ENCODE peak calls at places on chromosomes 12 and 14, in six cellular contexts. W is esophagus muscularis mucosa, M is GM23338, J is left lung, Q is HFF-Myc, B is left ventricle myocardium inferior. U is an unnamed sample.

GRCh38 chr12:78951746-78952532 is 87.4 kb downstream of the SYT1 start:
- DNase-seq in W (no peak), M (no peak), J (no peak), Q (no peak), B (no peak), U (no peak)

GRCh38 chr14:29953501-29953900 is 25.9 kb upstream of the PRKD1 start:
- DNase-seq in W (no peak), M (no peak), J (no peak), Q (no peak), B (no peak), U (no peak)

GRCh38 chr14:92986254-92987147 is 63.6 kb downstream of the CHGA start:
- DNase-seq in W (no peak), M (no peak), J (peak), Q (peak), B (no peak), U (no peak)

GRCh38 chr12:45670339-45671065 is 59.0 kb upstream of the ARID2 start:
- DNase-seq in W (no peak), M (no peak), J (no peak), Q (no peak), B (no peak), U (no peak)

GRCh38 chr12:132030367-132031038 is 80.8 kb downstream of the EP400 start:
- DNase-seq in W (no peak), M (no peak), J (no peak), Q (no peak), B (peak), U (no peak)

GRCh38 chr12:40145896-40146295 is 40.0 kb upstream of the SLC2A13 start:
- DNase-seq in W (no peak), M (peak), J (no peak), Q (no peak), B (no peak), U (no peak)

GRCh38 chr12:27868165-27868564 is 88.1 kb upstream of the MANSC4 start:
- DNase-seq in W (no peak), M (no peak), J (no peak), Q (peak), B (no peak), U (no peak)

GRCh38 chr12:103632554-103633216 is 45.6 kb downstream of the STAB2 start:
- DNase-seq in W (no peak), M (peak), J (peak), Q (peak), B (no peak), U (no peak)

GRCh38 chr12:124734224-124734788 is 129.4 kb downstream of the SCARB1 start:
- DNase-seq in W (no peak), M (peak), J (peak), Q (no peak), B (peak), U (no peak)

GRCh38 chr12:131209082-131210070 is 255.7 kb downstream of the ADGRD1 start:
- DNase-seq in W (no peak), M (no peak), J (no peak), Q (no peak), B (no peak), U (no peak)

GRCh38 chr14:101861464-101861863 is 100.0 kb downstream of the PPP2R5C start:
- DNase-seq in W (no peak), M (no peak), J (no peak), Q (no peak), B (no peak), U (no peak)

GRCh38 chr12:61422786-61423185 is 837.4 kb upstream of the USP15 start:
- DNase-seq in W (no peak), M (no peak), J (no peak), Q (no peak), B (no peak), U (no peak)

GRCh38 chr12:124713436-124714082 is 146.1 kb upstream of the NCOR2 start:
- DNase-seq in W (peak), M (no peak), J (no peak), Q (no peak), B (no peak), U (peak)

GRCh38 chr12:26298785-26299621 is 103.6 kb downstream of the SSPN start:
- DNase-seq in W (no peak), M (peak), J (no peak), Q (no peak), B (no peak), U (no peak)

GRCh38 chr14:36268957-36269734 is 51.3 kb downstream of the MBIP start:
- DNase-seq in W (no peak), M (peak), J (peak), Q (no peak), B (no peak), U (no peak)

GRCh38 chr14:24735984-24736630 is 102.1 kb upstream of the GZMB start:
- DNase-seq in W (no peak), M (no peak), J (no peak), Q (no peak), B (no peak), U (no peak)

GRCh38 chr12:68122236-68122920 is 37.2 kb downstream of the IFNG start:
- DNase-seq in W (no peak), M (no peak), J (no peak), Q (no peak), B (no peak), U (no peak)

GRCh38 chr12:16611146-16611545 is 5.2 kb upstream of the LMO3 start:
- DNase-seq in W (no peak), M (no peak), J (no peak), Q (no peak), B (no peak), U (no peak)

GRCh38 chr12:101670007-101670671 is 27.3 kb upstream of the CHPT1 start:
- DNase-seq in W (no peak), M (peak), J (no peak), Q (peak), B (no peak), U (no peak)

GRCh38 chr12:19382111-19382526 is 57.2 kb upstream of the AEBP2 start:
- DNase-seq in W (no peak), M (peak), J (peak), Q (peak), B (no peak), U (no peak)

GRCh38 chr12:92505373-92506340 is 197.1 kb upstream of the PLEKHG7 start:
- DNase-seq in W (no peak), M (no peak), J (peak), Q (no peak), B (peak), U (peak)

GRCh38 chr12:104701756-104702155 is 245.0 kb downstream of the CHST11 start:
- DNase-seq in W (no peak), M (no peak), J (no peak), Q (no peak), B (no peak), U (no peak)

GRCh38 chr12:88300931-88301330 is 158.8 kb downstream of the TMTC3 start:
- DNase-seq in W (no peak), M (no peak), J (no peak), Q (no peak), B (no peak), U (no peak)

GRCh38 chr12:127548123-127548553 is 718.8 kb upstream of the TMEM132C start:
- DNase-seq in W (no peak), M (peak), J (no peak), Q (peak), B (no peak), U (no peak)

GRCh38 chr12:123813349-123813748 is 51.2 kb downstream of the DNAH10 start:
- DNase-seq in W (no peak), M (no peak), J (no peak), Q (no peak), B (no peak), U (no peak)

GRCh38 chr14:58298880-58299664 is 717 bp downstream of the ARID4A start:
- DNase-seq in W (no peak), M (peak), J (peak), Q (no peak), B (peak), U (peak)

GRCh38 chr14:69005432-69006148 is 26.5 kb upstream of the ACTN1 start:
- DNase-seq in W (peak), M (no peak), J (peak), Q (peak), B (peak), U (no peak)

GRCh38 chr14:68345738-68346137 is 447.1 kb downstream of the ZFP36L1 start:
- DNase-seq in W (no peak), M (no peak), J (no peak), Q (no peak), B (no peak), U (no peak)

GRCh38 chr12:78181544-78182162 is 351.0 kb downstream of the NAV3 start:
- DNase-seq in W (no peak), M (peak), J (no peak), Q (no peak), B (no peak), U (no peak)

GRCh38 chr14:33307691-33308369 is 369.2 kb downstream of the NPAS3 start:
- DNase-seq in W (no peak), M (peak), J (peak), Q (peak), B (no peak), U (no peak)

GRCh38 chr14:55512421-55512820 is 67.6 kb upstream of the KTN1 start:
- DNase-seq in W (no peak), M (no peak), J (no peak), Q (no peak), B (no peak), U (no peak)

GRCh38 chr12:5590316-5590715 is 158.4 kb downstream of the NTF3 start:
- DNase-seq in W (no peak), M (no peak), J (no peak), Q (no peak), B (no peak), U (no peak)

DNA sequence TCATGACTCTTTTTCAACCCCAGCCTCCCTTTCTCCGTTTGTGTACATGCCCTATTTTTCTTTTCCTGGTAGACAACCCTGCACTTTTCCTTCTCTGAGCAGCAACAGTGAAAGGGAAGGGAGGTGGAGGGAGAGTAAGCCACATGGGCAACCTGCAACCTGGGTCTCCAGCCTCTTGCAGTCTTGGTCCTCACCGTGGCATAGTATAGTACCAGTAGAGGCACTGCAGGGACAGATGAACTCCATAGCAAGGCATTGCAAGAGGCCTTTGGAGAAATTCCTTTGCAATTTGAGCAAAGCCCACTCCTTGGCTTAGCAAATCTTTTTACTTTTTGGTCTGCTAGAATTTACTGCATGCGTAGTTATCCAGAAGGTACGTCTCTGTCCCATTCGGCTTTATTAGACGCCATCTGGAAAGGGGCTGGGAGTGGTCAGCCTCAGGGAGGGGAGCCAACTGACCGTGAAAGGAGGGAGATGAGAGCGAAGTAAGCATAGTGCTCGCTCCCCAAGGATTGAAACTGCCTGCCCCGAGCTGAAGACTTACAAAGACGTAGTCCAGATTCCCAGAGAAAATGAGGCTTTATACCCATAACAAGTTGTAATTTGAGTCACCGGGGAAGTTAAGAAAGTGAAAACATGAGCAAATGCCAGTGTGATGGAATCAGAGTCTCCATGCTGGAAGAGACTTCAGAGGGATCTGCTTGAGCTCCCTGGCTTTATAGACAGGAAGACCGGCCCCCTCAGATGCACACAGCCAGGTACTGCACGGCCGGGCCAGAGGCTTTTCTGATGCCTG is 331.9 kb downstream of the CACNA1C start:
- DNase-seq in W (no peak), M (no peak), J (no peak), Q (peak), B (no peak), U (no peak)
- TF ChIP-seq CTCF in W (no peak), M (no peak), J (no peak), Q (peak), B (no peak), U (no peak)

GRCh38 chr14:20215196-20215595 is 8.3 kb upstream of the OR11H6 start:
- DNase-seq in W (no peak), M (no peak), J (no peak), Q (no peak), B (no peak), U (no peak)
- TF ChIP-seq CTCF in W (no peak), M (no peak), J (no peak), Q (no peak), B (no peak), U (no peak)

GRCh38 chr12:74412607-74413230 is 124.9 kb upstream of the ATXN7L3B start:
- DNase-seq in W (no peak), M (peak), J (no peak), Q (peak), B (no peak), U (no peak)
- TF ChIP-seq CTCF in W (peak), M (peak), J (peak), Q (peak), B (peak), U (no peak)

GRCh38 chr12:6612652-6613014 is 5.5 kb upstream of the CHD4 start:
- DNase-seq in W (no peak), M (no peak), J (no peak), Q (no peak), B (no peak), U (no peak)

GRCh38 chr12:6613776-6614512 is 6.8 kb upstream of the CHD4 start:
- DNase-seq in W (peak), M (peak), J (peak), Q (peak), B (peak), U (peak)

GRCh38 chr12:6614513-6615177 is 7.5 kb upstream of the CHD4 start:
- DNase-seq in W (no peak), M (peak), J (no peak), Q (no peak), B (no peak), U (no peak)

GRCh38 chr12:6613015-6613775 is 6.0 kb upstream of the CHD4 start:
- DNase-seq in W (no peak), M (peak), J (peak), Q (peak), B (peak), U (no peak)

DNA sequence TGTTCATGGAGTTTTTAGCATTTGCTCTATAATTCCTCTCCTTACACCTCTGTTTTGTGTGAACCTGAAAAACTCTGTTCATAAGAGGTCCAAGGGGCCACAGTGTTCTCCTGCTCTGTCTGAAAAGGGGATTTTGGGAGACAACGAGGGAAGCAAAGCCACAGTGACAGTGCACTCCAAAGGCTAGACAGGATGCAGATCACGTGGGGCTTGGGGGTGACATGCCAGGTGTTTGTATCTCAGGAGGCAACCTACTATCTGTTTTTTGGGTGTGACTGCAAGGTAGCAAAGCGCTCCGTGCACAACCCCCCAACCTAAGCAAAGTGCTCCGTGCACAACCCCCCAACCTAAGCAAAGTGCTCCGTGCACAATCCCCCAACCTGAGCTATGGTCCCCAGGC is 5.1 kb upstream of the CHD4 start:
- DNase-seq in W (no peak), M (no peak), J (no peak), Q (no peak), B (no peak), U (no peak)
- TF ChIP-seq CTCF in W (no peak), M (no peak), J (no peak), Q (no peak), B (no peak), U (no peak)

GRCh38 chr12:4044736-4045432 is 171.7 kb upstream of the PARP11 start:
- DNase-seq in W (peak), M (no peak), J (no peak), Q (no peak), B (no peak), U (no peak)
- TF ChIP-seq CTCF in W (no peak), M (no peak), J (no peak), Q (no peak), B (no peak), U (no peak)

DNA sequence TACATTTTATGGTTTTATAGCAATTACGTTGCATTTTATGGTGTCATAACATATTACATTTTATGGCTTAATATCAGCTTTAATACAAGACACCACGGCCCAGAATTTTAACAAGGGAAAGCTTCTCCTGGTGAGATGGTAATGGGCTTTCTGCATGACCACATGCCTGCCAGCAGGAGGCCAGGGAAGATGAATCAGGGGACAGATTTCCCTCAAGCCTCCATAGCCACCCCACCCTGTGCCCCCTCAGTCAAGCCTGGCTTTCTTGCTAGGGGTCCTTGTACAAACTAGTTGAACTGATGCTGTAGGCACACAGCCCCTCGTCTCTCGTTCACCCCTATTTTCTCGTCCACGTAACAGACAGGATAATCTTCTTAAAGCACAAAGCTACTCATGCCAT is 56.6 kb downstream of the HSPB8 start:
- DNase-seq in W (no peak), M (peak), J (no peak), Q (no peak), B (no peak), U (no peak)
- TF ChIP-seq CTCF in W (peak), M (peak), J (no peak), Q (no peak), B (peak), U (no peak)

GRCh38 chr12:130196827-130197226 is 34.6 kb downstream of the FZD10 start:
- DNase-seq in W (no peak), M (no peak), J (no peak), Q (no peak), B (no peak), U (no peak)
- TF ChIP-seq CTCF in W (no peak), M (no peak), J (no peak), Q (no peak), B (no peak), U (no peak)

U was measured in activated B cell treated with CpG ODN at 0.5 μM for 24 hours.